ENCODE peak calls at places on chromosomes 6 and 20, in four cellular contexts. One of them, this sample, is unnamed.

GRCh38 chr20:35040646-35041045 is 52.0 kb downstream of the TRPC4AP start:
- DNase-seq in small intestine: peak; percentile 53
- DNase-seq in heart right ventricle: no peak
- DNase-seq in breast epithelium: no peak
- DNase-seq in this sample: no peak

GRCh38 chr6:105429676-105430075 is 26.8 kb upstream of the PREP start:
- DNase-seq in heart right ventricle: no peak
- DNase-seq in small intestine: no peak
- DNase-seq in breast epithelium: no peak
- DNase-seq in this sample: no peak

GRCh38 chr20:33062750-33063149 is 9.0 kb downstream of the BPIFB3 start:
- DNase-seq in breast epithelium: no peak
- DNase-seq in heart right ventricle: no peak
- DNase-seq in small intestine: no peak
- DNase-seq in this sample: no peak

GRCh38 chr6:46734867-46735719 is at the start of gene PLA2G7:
- DNase-seq in small intestine: no peak
- DNase-seq in breast epithelium: peak; percentile 18
- DNase-seq in heart right ventricle: no peak
- DNase-seq in this sample: no peak

GRCh38 chr6:7505196-7505699 is 36.2 kb upstream of the DSP start:
- DNase-seq in small intestine: peak; percentile 87
- DNase-seq in breast epithelium: peak; percentile 77
- DNase-seq in heart right ventricle: peak; percentile 16
- DNase-seq in this sample: peak; percentile 85

GRCh38 chr20:46132705-46133120 is 14.6 kb downstream of the CD40 start:
- DNase-seq in breast epithelium: peak; percentile 47
- DNase-seq in heart right ventricle: peak; percentile 72
- DNase-seq in small intestine: peak; percentile 10
- DNase-seq in this sample: peak; percentile 47

GRCh38 chr20:18213002-18213401 is 75.3 kb upstream of the ZNF133 start:
- DNase-seq in breast epithelium: no peak
- DNase-seq in small intestine: no peak
- DNase-seq in heart right ventricle: no peak
- DNase-seq in this sample: no peak

GRCh38 chr6:82144007-82144851 is 103.3 kb downstream of the IBTK start:
- DNase-seq in small intestine: peak; percentile 51
- DNase-seq in breast epithelium: no peak
- DNase-seq in heart right ventricle: peak; percentile 53
- DNase-seq in this sample: no peak

GRCh38 chr20:46030290-46031013 is 1.4 kb downstream of the SLC12A5 start:
- DNase-seq in small intestine: no peak
- DNase-seq in heart right ventricle: no peak
- DNase-seq in breast epithelium: no peak
- DNase-seq in this sample: no peak

GRCh38 chr6:117986401-117986800 is 79.3 kb downstream of the SLC35F1 start:
- DNase-seq in breast epithelium: no peak
- DNase-seq in small intestine: no peak
- DNase-seq in heart right ventricle: no peak
- DNase-seq in this sample: no peak

GRCh38 chr20:10060223-10060622 is 25.4 kb downstream of the ANKEF1 start:
- DNase-seq in heart right ventricle: no peak
- DNase-seq in small intestine: no peak
- DNase-seq in breast epithelium: no peak
- DNase-seq in this sample: no peak

GRCh38 chr6:11181478-11182136 is 50.9 kb downstream of the NEDD9 start:
- DNase-seq in breast epithelium: no peak
- DNase-seq in heart right ventricle: no peak
- DNase-seq in small intestine: no peak
- DNase-seq in this sample: no peak

GRCh38 chr20:37526839-37527637 is 638 bp downstream of the BLCAP start:
- DNase-seq in heart right ventricle: peak; percentile 44
- DNase-seq in small intestine: peak; percentile 62
- DNase-seq in breast epithelium: peak; percentile 26
- DNase-seq in this sample: no peak

GRCh38 chr6:24581084-24581669 is 64.8 kb downstream of the KIAA0319 start:
- DNase-seq in breast epithelium: peak; percentile 40
- DNase-seq in small intestine: peak; percentile 70
- DNase-seq in heart right ventricle: peak; percentile 75
- DNase-seq in this sample: peak; percentile 84

GRCh38 chr20:51749674-51750036 is 18.5 kb downstream of the ATP9A start:
- DNase-seq in breast epithelium: no peak
- DNase-seq in heart right ventricle: no peak
- DNase-seq in small intestine: no peak
- DNase-seq in this sample: no peak

GRCh38 chr6:43262000-43262779 is 18.9 kb downstream of the TTBK1 start:
- DNase-seq in small intestine: peak; percentile 24
- DNase-seq in heart right ventricle: no peak
- DNase-seq in breast epithelium: no peak
- DNase-seq in this sample: no peak

GRCh38 chr6:80439721-80440488 is 333.4 kb downstream of the BCKDHB start:
- DNase-seq in breast epithelium: no peak
- DNase-seq in heart right ventricle: no peak
- DNase-seq in small intestine: peak; percentile 62
- DNase-seq in this sample: no peak

GRCh38 chr6:162750776-162751175 is 23.0 kb downstream of the PACRG start:
- DNase-seq in heart right ventricle: no peak
- DNase-seq in breast epithelium: no peak
- DNase-seq in small intestine: no peak
- DNase-seq in this sample: no peak

GRCh38 chr20:44003609-44004008 is 89.0 kb downstream of the TOX2 start:
- DNase-seq in breast epithelium: no peak
- DNase-seq in small intestine: no peak
- DNase-seq in heart right ventricle: no peak
- DNase-seq in this sample: no peak

GRCh38 chr6:79833264-79833663 is 114.1 kb downstream of the ELOVL4 start:
- DNase-seq in small intestine: no peak
- DNase-seq in heart right ventricle: no peak
- DNase-seq in breast epithelium: no peak
- DNase-seq in this sample: no peak

GRCh38 chr6:5746392-5747140 is 260.2 kb downstream of the NRN1 start:
- DNase-seq in breast epithelium: no peak
- DNase-seq in small intestine: peak; percentile 36
- DNase-seq in heart right ventricle: no peak
- DNase-seq in this sample: peak; percentile 25

GRCh38 chr6:152087701-152088100 is 280.2 kb downstream of the ESR1 start:
- DNase-seq in small intestine: no peak
- DNase-seq in breast epithelium: no peak
- DNase-seq in heart right ventricle: no peak
- DNase-seq in this sample: no peak

GRCh38 chr6:144087789-144088426 is 7.5 kb downstream of the SF3B5 start:
- DNase-seq in small intestine: no peak
- DNase-seq in heart right ventricle: no peak
- DNase-seq in breast epithelium: no peak
- DNase-seq in this sample: no peak

GRCh38 chr6:106546322-106547052 is 82.8 kb downstream of the RTN4IP1 start:
- DNase-seq in small intestine: no peak
- DNase-seq in breast epithelium: no peak
- DNase-seq in heart right ventricle: no peak
- DNase-seq in this sample: no peak

GRCh38 chr6:36028887-36029324 is 1.3 kb downstream of the MAPK14 start:
- DNase-seq in breast epithelium: no peak
- DNase-seq in small intestine: peak; percentile 71
- DNase-seq in heart right ventricle: peak; percentile 66
- DNase-seq in this sample: peak; percentile 79

GRCh38 chr6:168721571-168721970 is 280.6 kb downstream of the SMOC2 start:
- DNase-seq in heart right ventricle: no peak
- DNase-seq in breast epithelium: no peak
- DNase-seq in small intestine: no peak
- DNase-seq in this sample: no peak
- H3K9me3 ChIP-seq in heart right ventricle: no peaks in the 10 kb centered on the region
- H3K9me3 ChIP-seq in breast epithelium: no peaks in the 10 kb centered on the region
- H3K9me3 ChIP-seq in small intestine: no peaks in the 10 kb centered on the region
- H3K9me3 ChIP-seq in this sample: no peaks in the 10 kb centered on the region

GRCh38 chr6:73343164-73343563 is 10.9 kb downstream of the DPPA5 start:
- DNase-seq in small intestine: no peak
- DNase-seq in heart right ventricle: no peak
- DNase-seq in breast epithelium: no peak
- DNase-seq in this sample: no peak

GRCh38 chr6:73341335-73341734 is 12.7 kb downstream of the DPPA5 start:
- DNase-seq in small intestine: no peak
- DNase-seq in heart right ventricle: no peak
- DNase-seq in breast epithelium: no peak
- DNase-seq in this sample: no peak

GRCh38 chr6:73340048-73340447 is 14.0 kb downstream of the DPPA5 start:
- DNase-seq in heart right ventricle: no peak
- DNase-seq in small intestine: no peak
- DNase-seq in breast epithelium: no peak
- DNase-seq in this sample: no peak

GRCh38 chr6:73342174-73342573 is 11.9 kb downstream of the DPPA5 start:
- DNase-seq in heart right ventricle: no peak
- DNase-seq in small intestine: no peak
- DNase-seq in breast epithelium: no peak
- DNase-seq in this sample: no peak

DNA sequence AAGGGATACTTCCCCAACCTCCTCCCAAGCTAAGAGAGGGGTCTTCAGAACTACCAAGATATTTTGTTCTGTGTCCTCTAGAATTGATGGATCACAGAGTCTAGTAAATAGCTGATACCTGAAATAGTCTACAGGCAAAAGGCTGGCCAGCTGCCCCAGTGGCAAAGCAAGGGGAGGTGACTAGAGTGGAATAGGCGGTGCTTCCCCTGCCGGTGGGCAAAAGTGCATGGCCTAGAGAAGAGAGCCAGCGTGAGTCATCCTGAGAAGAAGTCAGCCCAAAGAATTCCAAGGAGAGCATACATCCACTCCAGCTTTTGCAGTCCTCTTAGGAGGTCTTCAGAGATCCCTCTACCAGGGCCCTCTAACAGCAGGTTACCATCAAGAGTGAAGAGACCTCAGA is 14.7 kb downstream of the DPPA5 start:
- DNase-seq in heart right ventricle: no peak
- DNase-seq in small intestine: no peak
- DNase-seq in breast epithelium: no peak
- DNase-seq in this sample: no peak
- H3K4me1 ChIP-seq in heart right ventricle: no peaks in the 10 kb centered on the region
- H3K4me1 ChIP-seq in small intestine: no peaks in the 10 kb centered on the region
- H3K4me1 ChIP-seq in breast epithelium: no peaks in the 10 kb centered on the region
- H3K4me1 ChIP-seq in this sample: no peaks in the 10 kb centered on the region

DNA sequence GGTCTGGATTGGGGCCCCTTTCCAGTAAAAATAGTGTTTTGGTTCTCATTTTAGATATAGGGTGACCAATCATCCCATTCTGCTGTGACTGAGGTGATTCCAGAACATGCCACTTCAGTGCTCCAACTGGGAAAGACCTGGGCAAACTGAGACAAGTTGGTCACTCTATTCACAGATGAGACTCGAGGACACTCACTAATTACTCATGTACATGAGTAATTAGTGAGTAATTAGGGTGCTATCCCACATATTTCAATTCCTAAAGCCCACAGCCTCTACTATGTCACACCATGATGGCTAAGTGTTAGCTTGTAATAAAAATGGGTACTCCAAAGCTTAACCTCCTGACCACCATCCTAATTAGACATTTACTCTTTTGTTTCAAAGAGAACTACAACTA is 86.0 kb downstream of the CBLN4 start:
- DNase-seq in breast epithelium: no peak
- DNase-seq in heart right ventricle: no peak
- DNase-seq in small intestine: no peak
- DNase-seq in this sample: no peak
- H3K9me3 ChIP-seq in breast epithelium: peaks cover 16% of the 10 kb centered on the region
- H3K9me3 ChIP-seq in heart right ventricle: no peaks in the 10 kb centered on the region
- H3K9me3 ChIP-seq in small intestine: peaks cover 2% of the 10 kb centered on the region
- H3K9me3 ChIP-seq in this sample: no peaks in the 10 kb centered on the region

GRCh38 chr6:158164564-158164963 is 3.5 kb downstream of the SERAC1 start:
- DNase-seq in breast epithelium: no peak
- DNase-seq in small intestine: no peak
- DNase-seq in heart right ventricle: no peak
- DNase-seq in this sample: no peak

GRCh38 chr6:158158748-158159147 is 9.3 kb downstream of the SERAC1 start:
- DNase-seq in heart right ventricle: no peak
- DNase-seq in small intestine: no peak
- DNase-seq in breast epithelium: no peak
- DNase-seq in this sample: no peak

GRCh38 chr6:158161566-158162254 is 6.4 kb downstream of the SERAC1 start:
- DNase-seq in small intestine: peak; percentile 25
- DNase-seq in heart right ventricle: no peak
- DNase-seq in breast epithelium: no peak
- DNase-seq in this sample: peak; percentile 33

GRCh38 chr6:158158123-158158522 is 9.9 kb downstream of the SERAC1 start:
- DNase-seq in heart right ventricle: no peak
- DNase-seq in small intestine: no peak
- DNase-seq in breast epithelium: no peak
- DNase-seq in this sample: no peak

GRCh38 chr6:158160932-158161539 is 7.0 kb downstream of the SERAC1 start:
- DNase-seq in breast epithelium: no peak
- DNase-seq in heart right ventricle: no peak
- DNase-seq in small intestine: no peak
- DNase-seq in this sample: no peak
- H3K4me1 ChIP-seq in breast epithelium: no peaks in the 10 kb centered on the region
- H3K4me1 ChIP-seq in heart right ventricle: no peaks in the 10 kb centered on the region
- H3K4me1 ChIP-seq in small intestine: no peaks in the 10 kb centered on the region
- H3K4me1 ChIP-seq in this sample: no peaks in the 10 kb centered on the region

GRCh38 chr6:167980911-167981310 is 16.6 kb upstream of the KIF25 start:
- DNase-seq in breast epithelium: no peak
- DNase-seq in heart right ventricle: no peak
- DNase-seq in small intestine: no peak
- DNase-seq in this sample: no peak
- H3K9me3 ChIP-seq in breast epithelium: no peaks in the 10 kb centered on the region
- H3K9me3 ChIP-seq in heart right ventricle: no peaks in the 10 kb centered on the region
- H3K9me3 ChIP-seq in small intestine: no peaks in the 10 kb centered on the region
- H3K9me3 ChIP-seq in this sample: no peaks in the 10 kb centered on the region

DNA sequence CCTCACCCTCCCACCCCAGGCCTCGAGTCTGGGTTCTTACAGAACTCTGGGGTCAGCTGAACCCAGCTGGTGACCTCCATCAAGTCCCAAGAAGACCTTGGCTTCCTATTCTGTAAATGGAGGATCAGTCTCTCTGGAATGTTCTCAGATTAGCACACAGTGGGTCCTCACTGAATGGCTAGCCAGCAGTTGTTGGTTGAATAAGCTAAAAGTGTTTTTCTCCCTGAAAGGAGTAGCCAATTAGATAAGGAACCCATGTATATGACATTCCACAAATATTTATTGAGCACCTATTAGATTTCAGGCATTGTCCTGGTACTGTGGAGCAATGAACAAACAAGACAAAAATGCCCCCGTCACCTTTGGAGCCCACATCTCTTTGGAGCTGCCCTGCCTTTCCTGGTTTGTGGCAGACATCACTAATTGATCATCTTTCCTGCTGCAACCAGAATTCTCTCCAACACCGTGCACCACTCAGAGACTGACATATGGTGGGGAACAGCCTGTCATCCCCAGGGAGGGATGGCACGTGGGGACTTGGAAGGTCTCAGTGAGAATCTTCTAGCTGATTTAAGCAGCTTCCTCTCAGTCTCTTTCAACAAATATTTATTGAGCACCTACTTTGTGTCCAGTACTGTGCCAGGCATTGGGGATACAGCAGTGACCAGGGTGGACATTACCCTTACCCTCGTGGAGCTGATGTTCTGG is 81.9 kb downstream of the CEBPB start:
- DNase-seq in small intestine: no peak
- DNase-seq in heart right ventricle: no peak
- DNase-seq in breast epithelium: no peak
- DNase-seq in this sample: no peak
- H3K4me1 ChIP-seq in small intestine: no peaks in the 10 kb centered on the region
- H3K4me1 ChIP-seq in heart right ventricle: peaks cover 15% of the 10 kb centered on the region
- H3K4me1 ChIP-seq in breast epithelium: peaks cover 8% of the 10 kb centered on the region
- H3K4me1 ChIP-seq in this sample: peaks cover 6% of the 10 kb centered on the region

This sample was measured in colonic mucosa.